ENCODE peak calls at places on chromosome 10, in six cellular contexts. E is cardiac septum; M is keratinocyte; L is GM12891; K is activated CD4-positive, alpha-beta T cell treated with anti-CD3 and anti-CD28 coated beads, Interleukin-2, amount 50 U/mL, for 24 hours; U is HEK293T. C is an unnamed sample.

GRCh38 chr10:59176241-59177030 is at the start of gene PHYHIPL:
- DNase-seq in M (no peak), L (no peak), K (no peak), U (peak), E (no peak), C (peak)

GRCh38 chr10:112687647-112688046 is 240.6 kb downstream of the VTI1A start:
- DNase-seq in L (no peak), K (no peak), U (no peak), M (no peak), E (no peak), C (no peak)

GRCh38 chr10:46551701-46552525 is 4.5 kb downstream of the GPRIN2 start:
- DNase-seq in U (no peak), E (peak), M (no peak), K (no peak), L (no peak), C (no peak)

GRCh38 chr10:11824376-11824775 is 1.2 kb downstream of the PROSER2 start:
- DNase-seq in M (no peak), E (no peak), U (no peak), K (no peak), L (no peak), C (no peak)

GRCh38 chr10:62116896-62117295 is 151.7 kb downstream of the RTKN2 start:
- DNase-seq in E (no peak), L (no peak), M (no peak), U (no peak), K (no peak), C (no peak)

GRCh38 chr10:119630300-119630699 is 20.9 kb upstream of the BAG3 start:
- DNase-seq in E (no peak), K (no peak), U (no peak), L (no peak), M (no peak), C (no peak)

GRCh38 chr10:96124230-96125141 is 5.6 kb upstream of the ZNF518A start:
- DNase-seq in L (no peak), K (no peak), U (peak), M (no peak), E (peak), C (peak)

GRCh38 chr10:62543566-62543965 is 169.4 kb downstream of the ZNF365 start:
- DNase-seq in K (no peak), U (no peak), E (no peak), L (no peak), M (no peak), C (no peak)

GRCh38 chr10:47031953-47032465 is 120.8 kb downstream of the PTPN20 start:
- DNase-seq in M (no peak), U (no peak), K (no peak), L (no peak), E (peak), C (no peak)

C was measured in ACHN.